ENCODE peak calls at places on chromosome 7, in ten cellular contexts. Y is AG08395; E is NCI-H2029; S is NB4; P is HT-29; X is AG10803; K is GM20000; Z is AG04450; Q is stimulated activated CD4-positive, alpha-beta T cell treated with anti-CD3 and anti-CD28 coated beads, Interleukin-12 subunit alpha, Interleukin-12 subunit beta, amount 100 ng/mL, for 48 hours; D is SJSA1. T is an unnamed sample.

GRCh38 chr7:84879936-84880325 is 306.9 kb downstream of the SEMA3D start:
- DNase-seq in Y (no peak), E (no peak), S (no peak), P (no peak), X (no peak), K (no peak), Z (no peak), Q (no peak), D (no peak), T (no peak)

GRCh38 chr7:38840736-38841460 is 68.1 kb downstream of the VPS41 start:
- DNase-seq in Y (peak), E (no peak), S (no peak), P (no peak), X (peak), K (peak), Z (peak), Q (no peak), D (peak), T (peak)

GRCh38 chr7:33143996-33144718 is 14.8 kb downstream of the BBS9 start:
- DNase-seq in Y (no peak), E (no peak), S (no peak), P (no peak), X (peak), K (peak), Z (no peak), Q (no peak), D (no peak), T (peak)

GRCh38 chr7:76303829-76304505 is 1.5 kb downstream of the HSPB1 start:
- DNase-seq in Y (no peak), E (no peak), S (peak), P (peak), X (no peak), K (no peak), Z (no peak), Q (no peak), D (no peak), T (peak)

GRCh38 chr7:34036069-34036920 is 131.0 kb downstream of the BMPER start:
- DNase-seq in Y (no peak), E (no peak), S (no peak), P (peak), X (no peak), K (no peak), Z (no peak), Q (no peak), D (peak), T (no peak)

GRCh38 chr7:24756545-24756988 is 697 bp downstream of the GSDME start:
- DNase-seq in Y (no peak), E (no peak), S (no peak), P (no peak), X (no peak), K (peak), Z (no peak), Q (peak), D (no peak), T (no peak)

GRCh38 chr7:148700693-148701092 is 2.0 kb downstream of the CUL1 start:
- DNase-seq in Y (peak), E (no peak), S (peak), P (peak), X (peak), K (no peak), Z (no peak), Q (peak), D (peak), T (peak)

GRCh38 chr7:4108951-4109350 is 573.1 kb upstream of the FOXK1 start:
- DNase-seq in Y (no peak), E (no peak), S (no peak), P (no peak), X (no peak), K (no peak), Z (no peak), Q (no peak), D (no peak), T (no peak)

GRCh38 chr7:16423761-16424160 is 2.4 kb upstream of the CRPPA start:
- DNase-seq in Y (no peak), E (no peak), S (no peak), P (no peak), X (peak), K (no peak), Z (no peak), Q (no peak), D (no peak), T (no peak)

GRCh38 chr7:140267381-140268226 is 90.8 kb upstream of the KDM7A start:
- DNase-seq in Y (no peak), E (no peak), S (no peak), P (no peak), X (no peak), K (no peak), Z (no peak), Q (no peak), D (no peak), T (no peak)

GRCh38 chr7:104621332-104621731 is 292.9 kb downstream of the LHFPL3 start:
- DNase-seq in Y (no peak), E (no peak), S (no peak), P (no peak), X (no peak), K (no peak), Z (no peak), Q (no peak), D (no peak), T (no peak)

GRCh38 chr7:32890010-32890552 is 1.5 kb downstream of the KBTBD2 start:
- DNase-seq in Y (peak), E (no peak), S (peak), P (peak), X (peak), K (peak), Z (no peak), Q (no peak), D (peak), T (peak)

T was measured in EL.